ENCODE peak calls at places on chromosome 19, in eight cellular contexts. E is heart left ventricle, W is suprapubic skin, L is A549, B is HL-60, D is Peyer's patch, H is uterus, U is adrenal gland. G is an unnamed sample.

GRCh38 chr19:2888739-2889224 is 11.9 kb upstream of the ZNF57 start:
- DNase-seq in E (no peak), W (no peak), L (no peak), B (no peak), D (peak), H (peak), U (peak), G (peak)

GRCh38 chr19:40613669-40614594 is 12.8 kb downstream of the LTBP4 start:
- DNase-seq in E (peak), W (peak), L (peak), B (peak), D (peak), H (peak), U (peak), G (peak)

GRCh38 chr19:5850743-5851293 is 431 bp downstream of the FUT3 start:
- DNase-seq in E (no peak), W (no peak), L (no peak), B (no peak), D (no peak), H (peak), U (peak), G (no peak)

GRCh38 chr19:47093841-47094240 is 19.7 kb downstream of the ZC3H4 start:
- DNase-seq in E (peak), W (no peak), L (no peak), B (no peak), D (peak), H (no peak), U (no peak), G (peak)

GRCh38 chr19:17931532-17932191 is 1.2 kb upstream of the CCDC124 start:
- DNase-seq in E (no peak), W (no peak), L (no peak), B (no peak), D (no peak), H (no peak), U (no peak), G (peak)

GRCh38 chr19:41064974-41065569 is 23.2 kb upstream of the CYP2A13 start:
- DNase-seq in E (no peak), W (no peak), L (peak), B (no peak), D (no peak), H (no peak), U (no peak), G (peak)

GRCh38 chr19:34180273-34180672 is 8.0 kb downstream of the LSM14A start:
- DNase-seq in E (no peak), W (no peak), L (no peak), B (no peak), D (no peak), H (no peak), U (no peak), G (no peak)

GRCh38 chr19:40596608-40597328 is 4.4 kb upstream of the LTBP4 start:
- DNase-seq in E (peak), W (no peak), L (peak), B (no peak), D (no peak), H (peak), U (peak), G (no peak)

GRCh38 chr19:13839193-13839937 is 37.6 kb upstream of the NANOS3 start:
- DNase-seq in E (peak), W (peak), L (no peak), B (peak), D (peak), H (peak), U (peak), G (peak)

GRCh38 chr19:49716154-49716553 is 25.2 kb downstream of the CPT1C start:
- DNase-seq in E (no peak), W (no peak), L (no peak), B (peak), D (no peak), H (no peak), U (no peak), G (no peak)

GRCh38 chr19:18274776-18275356 is 614 bp upstream of the IQCN start:
- DNase-seq in E (peak), W (peak), L (peak), B (peak), D (no peak), H (peak), U (peak), G (no peak)

GRCh38 chr19:54317108-54317964 is 4.4 kb upstream of the LILRA5 start:
- DNase-seq in E (no peak), W (peak), L (no peak), B (peak), D (no peak), H (no peak), U (no peak), G (no peak)

GRCh38 chr19:16288544-16288943 is 36.1 kb upstream of the KLF2 start:
- DNase-seq in E (no peak), W (no peak), L (no peak), B (no peak), D (no peak), H (no peak), U (peak), G (no peak)

GRCh38 chr19:33487901-33488817 is 33.4 kb downstream of the PEPD start:
- DNase-seq in E (no peak), W (peak), L (no peak), B (no peak), D (no peak), H (no peak), U (no peak), G (no peak)

GRCh38 chr19:42253245-42254082 is 1.5 kb downstream of the ERF start:
- DNase-seq in E (peak), W (peak), L (peak), B (peak), D (peak), H (peak), U (peak), G (peak)

GRCh38 chr19:30664358-30665058 is 292.3 kb downstream of the ZNF536 start:
- DNase-seq in E (no peak), W (no peak), L (no peak), B (no peak), D (no peak), H (no peak), U (peak), G (no peak)

GRCh38 chr19:54574527-54575056 is 1.0 kb downstream of the LILRA2 start:
- DNase-seq in E (no peak), W (no peak), L (no peak), B (no peak), D (no peak), H (no peak), U (no peak), G (no peak)

GRCh38 chr19:5993516-5994406 is 15.8 kb upstream of the RANBP3 start:
- DNase-seq in E (peak), W (no peak), L (no peak), B (no peak), D (no peak), H (no peak), U (peak), G (no peak)

GRCh38 chr19:15200575-15201364 is at the start of gene NOTCH3:
- DNase-seq in E (no peak), W (no peak), L (no peak), B (no peak), D (no peak), H (no peak), U (no peak), G (no peak)

GRCh38 chr19:33156354-33156753 is 24.4 kb downstream of the WDR88 start:
- DNase-seq in E (no peak), W (no peak), L (no peak), B (peak), D (no peak), H (no peak), U (no peak), G (no peak)

GRCh38 chr19:35696835-35697234 is 7.5 kb upstream of the ZBTB32 start:
- DNase-seq in E (no peak), W (no peak), L (no peak), B (no peak), D (no peak), H (no peak), U (no peak), G (peak)

GRCh38 chr19:3336680-3337523 is 29.5 kb upstream of the NFIC start:
- DNase-seq in E (peak), W (peak), L (no peak), B (no peak), D (no peak), H (peak), U (peak), G (no peak)

GRCh38 chr19:40458597-40458974 is 7.0 kb downstream of the BLVRB start:
- DNase-seq in E (no peak), W (no peak), L (no peak), B (no peak), D (no peak), H (no peak), U (no peak), G (no peak)

GRCh38 chr19:33409906-33410685 is 36.6 kb downstream of the CEBPG start:
- DNase-seq in E (peak), W (no peak), L (no peak), B (no peak), D (no peak), H (no peak), U (no peak), G (no peak)

GRCh38 chr19:1206733-1207301 is 1.2 kb downstream of the STK11 start:
- DNase-seq in E (no peak), W (no peak), L (no peak), B (peak), D (peak), H (no peak), U (peak), G (peak)

GRCh38 chr19:13101590-13102415 is 855 bp downstream of the LYL1 start:
- DNase-seq in E (no peak), W (no peak), L (no peak), B (no peak), D (no peak), H (no peak), U (no peak), G (no peak)

GRCh38 chr19:590396-590745 is 690 bp downstream of the HCN2 start:
- DNase-seq in E (peak), W (no peak), L (no peak), B (no peak), D (no peak), H (no peak), U (no peak), G (no peak)

GRCh38 chr19:10669246-10669645 is 15.1 kb downstream of the ILF3 start:
- DNase-seq in E (no peak), W (no peak), L (no peak), B (no peak), D (no peak), H (no peak), U (no peak), G (no peak)

GRCh38 chr19:28170066-28170465 is 1042.9 kb downstream of the UQCRFS1 start:
- DNase-seq in E (no peak), W (no peak), L (no peak), B (no peak), D (no peak), H (no peak), U (no peak), G (no peak)

GRCh38 chr19:28166025-28166424 is 1046.9 kb downstream of the UQCRFS1 start:
- DNase-seq in E (no peak), W (no peak), L (no peak), B (no peak), D (no peak), H (no peak), U (no peak), G (no peak)

GRCh38 chr19:28171983-28172382 is 1041.0 kb downstream of the UQCRFS1 start:
- DNase-seq in E (no peak), W (no peak), L (no peak), B (no peak), D (no peak), H (no peak), U (no peak), G (no peak)

GRCh38 chr19:28168557-28168956 is 1044.4 kb downstream of the UQCRFS1 start:
- DNase-seq in E (no peak), W (no peak), L (no peak), B (no peak), D (no peak), H (no peak), U (no peak), G (no peak)

DNA sequence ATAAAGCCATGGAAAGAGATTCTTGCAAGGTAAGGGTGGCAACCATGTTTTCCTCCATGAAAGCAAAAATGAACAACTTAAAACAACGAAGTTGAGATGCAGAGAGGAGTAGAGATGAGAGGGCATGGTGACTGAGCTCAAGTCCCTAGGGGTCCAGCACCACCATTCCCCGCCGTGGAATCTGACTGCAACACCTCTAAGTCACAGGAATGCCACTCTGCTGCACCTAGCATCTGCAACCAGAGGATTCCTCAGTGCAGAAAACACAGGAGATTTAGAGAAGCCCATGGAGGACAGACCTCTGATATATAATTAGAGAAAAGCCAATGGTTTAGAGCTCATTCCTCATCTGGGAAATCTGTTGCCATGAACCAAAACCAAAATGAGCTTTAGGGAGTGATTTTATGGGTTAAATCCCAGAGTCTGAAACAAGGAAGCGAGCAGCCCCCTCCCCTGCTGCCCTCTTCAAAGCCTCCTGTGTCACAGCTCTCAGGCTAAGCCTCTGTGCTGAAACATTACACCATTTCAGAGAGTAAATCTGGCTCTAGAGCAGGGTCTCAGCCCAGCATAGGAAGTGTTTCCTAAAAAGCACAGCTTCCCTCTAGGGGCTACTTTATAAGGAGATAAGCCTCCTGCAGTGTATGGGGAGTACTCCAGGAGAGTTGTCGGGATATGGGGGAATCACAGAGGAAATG is 1043.6 kb downstream of the UQCRFS1 start:
- DNase-seq in E (no peak), W (no peak), L (no peak), B (no peak), D (no peak), H (no peak), U (no peak), G (no peak)
- TF ChIP-seq CTCF in E (no peak), W (no peak), L (no peak), B (no peak), D (no peak), H (no peak), U (no peak), G (no peak)

DNA sequence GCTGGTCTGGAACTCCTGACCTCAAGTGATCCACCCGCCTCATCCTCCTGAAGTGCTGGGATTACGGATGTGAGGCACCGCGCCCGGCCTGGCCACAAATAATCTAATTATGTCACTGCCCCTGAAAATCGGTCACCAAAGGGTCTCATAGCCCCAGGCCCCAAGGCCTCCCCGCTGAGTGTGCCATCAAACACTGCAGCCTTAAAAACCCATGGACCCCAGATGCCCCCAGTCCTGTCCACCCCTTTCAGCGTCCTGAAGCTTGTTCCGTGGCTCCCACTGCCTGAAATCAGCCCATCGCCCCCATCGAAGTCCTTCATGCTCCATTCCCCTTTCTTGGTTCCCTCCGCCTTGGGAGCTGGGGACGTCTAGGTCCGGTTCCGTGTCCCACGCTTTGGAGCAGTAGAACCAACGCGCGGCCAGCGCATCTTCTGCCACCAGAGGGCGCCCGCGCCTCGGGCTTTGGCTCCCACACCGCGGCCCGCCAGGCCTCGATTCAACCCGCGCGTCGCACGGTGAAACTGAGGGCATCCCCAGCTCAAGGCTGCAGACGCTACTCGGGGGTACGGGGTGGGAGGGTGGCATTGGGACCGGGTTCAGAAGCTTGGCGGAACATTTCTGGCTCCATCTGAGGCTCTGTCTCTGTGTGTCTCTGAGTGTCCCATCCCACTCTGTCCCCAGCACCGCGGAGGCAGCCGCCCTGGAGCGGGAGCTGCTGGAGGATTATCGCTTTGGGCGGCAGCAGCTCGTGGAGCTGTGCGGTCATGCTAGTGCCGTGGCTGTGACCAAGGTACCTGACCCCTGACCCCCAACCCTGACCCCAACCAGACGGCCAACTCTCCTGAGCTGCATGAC is 3.5 kb downstream of the YJEFN3 start:
- DNase-seq in E (peak), W (peak), L (peak), B (peak), D (peak), H (peak), U (peak), G (peak)
- H3K4me3 ChIP-seq in E (no peak), W (no peak), L (no peak), B (no peak), D (no peak), H (no peak), U (no peak), G (no peak)

GRCh38 chr19:50819636-50820035 is 4.0 kb downstream of the KLK1 start:
- DNase-seq in E (no peak), W (no peak), L (no peak), B (no peak), D (no peak), H (no peak), U (no peak), G (no peak)
- TF ChIP-seq CTCF in E (no peak), W (no peak), L (no peak), B (no peak), D (no peak), H (no peak), U (no peak), G (no peak)

GRCh38 chr19:48511321-48511731 is 309 bp downstream of the LMTK3 start:
- DNase-seq in E (no peak), W (no peak), L (no peak), B (no peak), D (no peak), H (no peak), U (no peak), G (no peak)
- H3K4me3 ChIP-seq in E (no peak), W (peak), L (peak), B (no peak), D (peak), H (no peak), U (no peak), G (no peak)

GRCh38 chr19:21758296-21758695 is 9.1 kb downstream of the ZNF100 start:
- DNase-seq in E (no peak), W (no peak), L (no peak), B (no peak), D (no peak), H (no peak), U (no peak), G (no peak)
- TF ChIP-seq CTCF in E (no peak), W (no peak), L (no peak), B (no peak), D (no peak), H (no peak), U (no peak), G (no peak)

G was measured in GM12865.